ENCODE peak calls at places on chromosomes 4 and X, in four cellular contexts. A, P, O and J are unnamed samples.

GRCh38 chrX:100649550-100650356 is 5.8 kb downstream of the SRPX2 start:
- DNase-seq in O (peak), P (no peak), A (peak), J (no peak)

GRCh38 chrX:110317079-110317819 is 636 bp downstream of the AMMECR1 start:
- DNase-seq in A (no peak), O (no peak), P (peak), J (peak)

GRCh38 chr4:188146618-188147017 is 7.4 kb downstream of the TRIML1 start:
- DNase-seq in P (no peak), O (no peak), A (no peak), J (no peak)

GRCh38 chr4:80365928-80366327 is 30.4 kb downstream of the CFAP299 start:
- DNase-seq in O (no peak), A (no peak), P (peak), J (peak)

GRCh38 chrX:12548746-12549145 is 242.5 kb upstream of the PRPS2 start:
- DNase-seq in A (no peak), O (no peak), P (no peak), J (no peak)

GRCh38 chrX:40849906-40850672 is 114.7 kb upstream of the MED14 start:
- DNase-seq in P (no peak), O (no peak), A (no peak), J (no peak)

GRCh38 chrX:40154229-40154852 is 56.6 kb upstream of the BCOR start:
- DNase-seq in P (no peak), O (peak), A (no peak), J (no peak)

GRCh38 chrX:78769933-78770332 is 22.4 kb downstream of the LPAR4 start:
- DNase-seq in P (no peak), A (no peak), O (no peak), J (no peak)

GRCh38 chr4:181957088-181957487 is 286.1 kb upstream of the TENM3 start:
- DNase-seq in P (no peak), A (no peak), O (no peak), J (no peak)

GRCh38 chr4:112523008-112523440 is 7.0 kb upstream of the NEUROG2 start:
- DNase-seq in O (no peak), A (no peak), P (no peak), J (peak)

GRCh38 chr4:68288046-68288740 is 42.7 kb upstream of the TMPRSS11B start:
- DNase-seq in O (no peak), A (no peak), P (no peak), J (no peak)

GRCh38 chr4:141761926-141762325 is 125.5 kb downstream of the IL15 start:
- DNase-seq in P (no peak), A (no peak), O (no peak), J (no peak)

GRCh38 chrX:78652971-78653822 is 5.9 kb downstream of the RTL3 start:
- DNase-seq in P (no peak), A (no peak), O (no peak), J (no peak)

GRCh38 chr4:39814403-39815185 is 116.7 kb downstream of the UBE2K start:
- DNase-seq in O (no peak), A (no peak), P (peak), J (peak)

GRCh38 chrX:76815754-76816153 is 388.2 kb downstream of the MAGEE1 start:
- DNase-seq in O (no peak), P (no peak), A (no peak), J (no peak)

GRCh38 chrX:45172890-45173289 is 27.8 kb downstream of the DIPK2B start:
- DNase-seq in P (no peak), A (no peak), O (no peak), J (no peak)

GRCh38 chr4:168534535-168534934 is 37.7 kb downstream of the PALLD start:
- DNase-seq in A (no peak), O (no peak), P (no peak), J (no peak)

GRCh38 chrX:68685722-68686683 is 38.5 kb downstream of the STARD8 start:
- DNase-seq in O (peak), A (no peak), P (no peak), J (no peak)

GRCh38 chr4:100581337-100581736 is 63.5 kb upstream of the EMCN start:
- DNase-seq in A (no peak), P (no peak), O (no peak), J (no peak)

GRCh38 chr4:8439168-8439567 is 1.4 kb downstream of the ACOX3 start:
- DNase-seq in A (no peak), O (no peak), P (no peak), J (no peak)

GRCh38 chr4:147772056-147772455 is 40.2 kb downstream of the ARHGAP10 start:
- DNase-seq in A (no peak), O (no peak), P (no peak), J (no peak)

GRCh38 chr4:138297743-138298405 is 55.7 kb upstream of the SLC7A11 start:
- DNase-seq in A (no peak), P (no peak), O (no peak), J (no peak)

GRCh38 chr4:163988921-163989320 is 494.4 kb downstream of the TMA16 start:
- DNase-seq in P (no peak), O (no peak), A (no peak), J (no peak)

GRCh38 chr4:1014395-1015167 is 3.2 kb downstream of the FGFRL1 start:
- DNase-seq in P (no peak), O (no peak), A (no peak), J (no peak)

GRCh38 chr4:3485011-3485881 is 22.1 kb downstream of the DOK7 start:
- DNase-seq in A (no peak), O (peak), P (peak), J (no peak)

GRCh38 chrX:103376979-103377324 is 614 bp downstream of the BEX3 start:
- DNase-seq in O (no peak), A (no peak), P (no peak), J (no peak)

GRCh38 chr4:98745372-98745771 is 87.0 kb upstream of the TSPAN5 start:
- DNase-seq in P (no peak), O (no peak), A (no peak), J (no peak)

GRCh38 chr4:161604516-161605300 is 559.1 kb downstream of the FSTL5 start:
- DNase-seq in A (no peak), O (no peak), P (no peak), J (no peak)

GRCh38 chr4:84847978-84848377 is 118.5 kb downstream of the WDFY3 start:
- DNase-seq in A (no peak), O (no peak), P (no peak), J (no peak)

GRCh38 chr4:185082549-185082948 is 60.5 kb upstream of the SLC25A4 start:
- DNase-seq in A (no peak), P (no peak), O (no peak), J (no peak)

GRCh38 chr4:41141910-41142309 is 72.4 kb downstream of the APBB2 start:
- DNase-seq in A (no peak), P (no peak), O (no peak), J (no peak)

GRCh38 chr4:183989471-183989870 is 84.4 kb downstream of the STOX2 start:
- DNase-seq in P (no peak), O (no peak), A (no peak), J (no peak)